ENCODE peak calls at places on chromosomes 5 and 9, in six cellular contexts. F is ovary, U is heart right ventricle, R is fibroblast of mammary gland, L is HepG2, Z is stomach. E is an unnamed sample.

GRCh38 chr5:84378420-84378819 is 6.3 kb downstream of the EDIL3 start:
- DNase-seq in U (no peak), R (peak), F (no peak), Z (no peak), L (no peak), E (peak)

GRCh38 chr9:1100945-1101344 is 50.8 kb downstream of the DMRT2 start:
- DNase-seq in F (no peak), R (peak), Z (peak), L (peak), U (peak), E (peak)

GRCh38 chr5:134252671-134253070 is 26.8 kb upstream of the PPP2CA start:
- DNase-seq in L (peak), R (peak), Z (no peak), F (no peak), U (no peak), E (peak)

GRCh38 chr5:126680215-126680817 is 79.6 kb downstream of the PHAX start:
- DNase-seq in Z (no peak), L (no peak), F (no peak), U (no peak), R (peak), E (peak)

GRCh38 chr5:111772456-111772855 is 15.5 kb upstream of the NREP start:
- DNase-seq in Z (no peak), F (no peak), U (no peak), L (no peak), R (peak), E (no peak)

GRCh38 chr5:80238778-80239679 is 16.8 kb downstream of the SERINC5 start:
- DNase-seq in F (peak), Z (peak), L (no peak), R (peak), U (peak), E (peak)

GRCh38 chr9:135522931-135523330 is 1.7 kb downstream of the LCN1 start:
- DNase-seq in L (no peak), R (no peak), U (no peak), F (no peak), Z (peak), E (no peak)

GRCh38 chr5:157143127-157143959 is 678 bp upstream of the MED7 start:
- DNase-seq in R (peak), U (peak), L (no peak), Z (peak), F (peak), E (peak)

GRCh38 chr9:128454991-128455390 is 815 bp upstream of the ODF2 start:
- DNase-seq in R (no peak), Z (no peak), L (peak), U (no peak), F (no peak), E (no peak)

GRCh38 chr5:131634666-131634995 is 398 bp downstream of the RAPGEF6 start:
- DNase-seq in F (no peak), Z (peak), U (peak), R (peak), L (peak), E (no peak)

DNA sequence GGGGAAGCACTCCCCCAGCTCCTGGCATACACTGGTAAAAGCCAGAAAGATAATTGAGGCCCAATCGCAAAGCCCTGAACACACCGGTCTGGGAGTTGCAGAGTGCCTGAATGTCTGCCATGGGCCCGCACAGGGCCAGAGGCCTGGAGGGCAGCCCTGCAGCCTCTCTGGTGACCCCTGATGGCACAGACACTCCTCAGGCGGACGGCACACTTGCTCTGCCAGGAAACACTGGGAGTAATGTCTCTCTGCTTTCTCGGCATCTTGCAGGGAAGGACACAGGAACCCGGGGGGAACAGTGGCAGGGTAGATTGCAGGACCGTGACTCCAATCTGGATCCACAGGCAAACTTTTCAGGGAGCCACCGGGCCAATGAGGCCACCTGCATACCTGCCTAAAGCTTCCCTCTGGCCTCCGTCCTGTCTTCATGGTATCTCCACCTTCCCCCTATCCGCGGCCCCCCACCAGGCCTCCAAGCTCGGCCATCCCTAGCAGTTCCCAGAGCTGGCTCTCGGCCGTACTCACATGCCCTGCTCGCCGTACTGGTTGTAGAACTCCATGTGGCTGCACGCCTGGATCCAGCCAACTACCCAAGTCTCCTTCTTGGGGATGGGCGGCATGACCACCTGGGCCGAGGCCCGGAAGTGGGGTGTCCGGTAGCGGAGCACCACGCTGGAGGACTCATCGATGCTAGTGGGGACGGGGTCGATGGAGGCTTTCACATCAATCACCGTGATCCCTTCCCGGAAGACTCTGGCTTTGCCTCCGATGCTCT is 791 bp downstream of the FAM78A start:
- DNase-seq in F (no peak), U (peak), Z (no peak), R (no peak), L (peak), E (no peak)
- TF ChIP-seq CTCF in F (no peak), U (peak), Z (no peak), R (no peak), L (peak), E (no peak)

GRCh38 chr9:137254624-137255447 is at the start of gene NELFB:
- DNase-seq in R (peak), U (peak), Z (peak), F (peak), L (peak), E (peak)
- H3K4me3 ChIP-seq in R (peak), U (peak), Z (peak), F (peak), L (peak), E (peak)

DNA sequence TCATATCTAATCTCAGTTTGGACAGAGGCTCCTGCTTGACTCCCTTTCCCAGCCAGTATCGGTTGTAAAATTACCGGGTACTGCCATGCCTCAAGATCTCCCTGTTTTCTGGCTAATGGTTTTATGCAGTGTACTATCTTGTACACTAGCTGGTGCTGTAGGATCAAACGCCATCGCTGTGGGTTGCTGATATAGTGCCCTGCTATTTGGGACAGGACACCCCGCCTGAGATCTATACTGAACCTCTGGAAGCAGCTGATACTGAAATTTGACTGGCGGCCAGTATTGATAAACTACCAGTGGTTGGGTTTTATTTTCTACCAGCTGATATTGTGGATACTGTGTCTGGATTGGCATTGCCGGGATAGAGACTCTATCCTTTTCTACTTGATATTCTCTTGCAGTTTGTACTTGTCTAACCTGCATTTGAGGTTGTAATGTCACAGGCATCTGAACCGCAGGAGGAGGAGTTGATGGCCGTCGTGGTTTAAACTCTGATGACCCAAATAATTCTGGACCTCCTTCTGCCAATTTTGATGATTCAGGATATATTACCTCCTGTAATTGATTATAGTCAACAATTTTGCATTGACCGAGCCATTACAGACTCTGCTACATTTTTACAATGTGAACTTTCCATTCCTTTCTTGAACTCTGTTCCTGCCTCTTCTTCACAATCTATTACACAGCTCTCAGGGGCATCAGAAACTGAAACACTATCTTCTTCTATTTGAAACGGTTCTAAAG is 112.5 kb upstream of the LARP1 start:
- DNase-seq in R (peak), U (no peak), Z (no peak), F (no peak), L (peak), E (peak)
- TF ChIP-seq CTCF in R (peak), U (peak), Z (peak), F (no peak), L (peak), E (peak)

DNA sequence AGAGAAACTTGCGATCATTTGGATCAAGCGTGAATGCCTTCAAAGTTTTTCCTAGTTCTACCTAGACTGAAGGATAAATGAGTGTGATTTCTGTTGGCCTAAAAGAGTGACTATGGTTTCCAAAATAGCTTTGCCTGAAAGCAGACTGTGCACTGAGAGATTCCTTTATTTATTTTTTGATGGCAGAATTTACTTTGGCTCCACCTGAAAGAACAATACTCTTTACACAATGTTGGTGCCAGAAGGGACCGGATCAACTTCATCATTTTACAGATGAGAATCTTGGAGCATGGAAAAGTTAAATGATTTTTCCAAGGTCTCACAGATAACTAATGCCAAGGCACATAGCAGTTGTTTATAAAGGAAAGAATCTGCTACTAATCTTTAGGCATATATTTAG is 199.6 kb downstream of the KCTD16 start:
- DNase-seq in F (no peak), Z (peak), L (no peak), R (no peak), U (no peak), E (no peak)
- H3K4me3 ChIP-seq in F (no peak), Z (no peak), L (no peak), R (no peak), U (no peak), E (no peak)

GRCh38 chr5:178675922-178676321 is 49.1 kb upstream of the CLK4 start:
- DNase-seq in R (no peak), L (no peak), U (no peak), Z (no peak), F (no peak), E (no peak)
- TF ChIP-seq CTCF in R (no peak), L (no peak), U (no peak), Z (no peak), F (no peak), E (no peak)

GRCh38 chr9:131791532-131792254 is 51.8 kb upstream of the RAPGEF1 start:
- DNase-seq in F (no peak), L (no peak), R (no peak), U (no peak), Z (no peak), E (no peak)

GRCh38 chr9:131788851-131789250 is 49.0 kb upstream of the RAPGEF1 start:
- DNase-seq in U (no peak), R (no peak), F (no peak), L (no peak), Z (no peak), E (no peak)

GRCh38 chr9:131784882-131785281 is 45.0 kb upstream of the RAPGEF1 start:
- DNase-seq in U (no peak), F (no peak), L (no peak), Z (no peak), R (no peak), E (no peak)

GRCh38 chr9:131787838-131788237 is 48.0 kb upstream of the RAPGEF1 start:
- DNase-seq in L (no peak), F (no peak), R (no peak), Z (no peak), U (no peak), E (no peak)
- H3K4me3 ChIP-seq in L (no peak), F (no peak), R (no peak), Z (no peak), U (no peak), E (no peak)

GRCh38 chr5:146706321-146706972 is 172.1 kb downstream of the PPP2R2B start:
- DNase-seq in L (peak), R (no peak), Z (no peak), F (no peak), U (no peak), E (no peak)
- TF ChIP-seq CTCF in L (peak), R (no peak), Z (no peak), F (no peak), U (no peak), E (no peak)

GRCh38 chr5:10762178-10762775 is 1.2 kb upstream of the DAP start:
- DNase-seq in R (no peak), L (no peak), Z (peak), U (peak), F (peak), E (peak)
- H3K4me3 ChIP-seq in R (no peak), L (no peak), Z (no peak), U (no peak), F (no peak), E (no peak)